ENCODE peak calls at places on chromosomes 12 and 14, in nine cellular contexts. V is endodermal cell, Z is fibroblast of lung, T is neuronal stem cell, X is adipocyte, R is Peyer's patch, Q is sigmoid colon, S is SJCRH30, Y is cardiac muscle cell. K is an unnamed sample. For H3K27me3, the result is how much of the 10 kb centered on the place peaks cover.

GRCh38 chr14:50064993-50065392 is 51.4 kb downstream of the VCPKMT start:
- DNase-seq in V (no peak), Z (peak), T (no peak), X (no peak), R (no peak), Q (no peak), S (no peak), Y (no peak), K (no peak)

GRCh38 chr14:58395815-58396626 is at the start of gene TOMM20L:
- DNase-seq in V (peak), Z (peak), T (peak), X (peak), R (peak), Q (peak), S (peak), Y (peak), K (peak)

GRCh38 chr12:57135939-57136338 is 7.7 kb downstream of the LRP1 start:
- DNase-seq in V (peak), Z (peak), T (no peak), X (peak), R (no peak), Q (peak), S (peak), Y (no peak), K (peak)

GRCh38 chr14:24339284-24340151 is at the start of gene RIPK3:
- DNase-seq in V (peak), Z (no peak), T (no peak), X (no peak), R (peak), Q (no peak), S (no peak), Y (no peak), K (peak)

GRCh38 chr14:39246618-39247017 is 12.9 kb downstream of the MIA2 start:
- DNase-seq in V (no peak), Z (no peak), T (no peak), X (no peak), R (no peak), Q (no peak), S (no peak), Y (no peak), K (no peak)

GRCh38 chr14:76781648-76782051 is 20.4 kb downstream of the VASH1 start:
- DNase-seq in V (peak), Z (no peak), T (no peak), X (no peak), R (no peak), Q (peak), S (no peak), Y (no peak), K (peak)

GRCh38 chr14:35395283-35395682 is 9.3 kb downstream of the NFKBIA start:
- DNase-seq in V (no peak), Z (no peak), T (no peak), X (no peak), R (no peak), Q (no peak), S (no peak), Y (no peak), K (no peak)

GRCh38 chr14:34713681-34714319 is 593 bp downstream of the CFL2 start:
- DNase-seq in V (no peak), Z (peak), T (peak), X (peak), R (no peak), Q (peak), S (peak), Y (peak), K (peak)

GRCh38 chr14:70555890-70556289 is 21.1 kb upstream of the ADAM20 start:
- DNase-seq in V (peak), Z (peak), T (no peak), X (no peak), R (no peak), Q (no peak), S (no peak), Y (peak), K (peak)

GRCh38 chr14:64507376-64508156 is 3.0 kb downstream of the ZBTB1 start:
- DNase-seq in V (no peak), Z (peak), T (no peak), X (peak), R (no peak), Q (no peak), S (peak), Y (no peak), K (no peak)

GRCh38 chr12:92470608-92471021 is 232.2 kb upstream of the PLEKHG7 start:
- DNase-seq in V (no peak), Z (no peak), T (no peak), X (no peak), R (no peak), Q (no peak), S (no peak), Y (no peak), K (no peak)

GRCh38 chr14:64464695-64465094 is 604 bp upstream of the AKAP5 start:
- DNase-seq in V (peak), Z (no peak), T (no peak), X (no peak), R (no peak), Q (no peak), S (no peak), Y (no peak), K (no peak)

GRCh38 chr12:112590281-112590680 is 171.5 kb downstream of the PTPN11 start:
- DNase-seq in V (peak), Z (no peak), T (no peak), X (no peak), R (no peak), Q (no peak), S (no peak), Y (no peak), K (no peak)

GRCh38 chr12:50659690-50660424 is 104.0 kb upstream of the ATF1 start:
- DNase-seq in V (no peak), Z (no peak), T (no peak), X (no peak), R (no peak), Q (no peak), S (no peak), Y (no peak), K (no peak)

GRCh38 chr12:6925543-6926279 is 2.0 kb upstream of the ATN1 start:
- DNase-seq in V (peak), Z (peak), T (peak), X (peak), R (peak), Q (peak), S (peak), Y (peak), K (peak)

GRCh38 chr12:113184098-113184899 is 979 bp downstream of the DDX54 start:
- DNase-seq in V (no peak), Z (no peak), T (no peak), X (no peak), R (no peak), Q (no peak), S (no peak), Y (no peak), K (no peak)

GRCh38 chr12:108090107-108090899 is 38.8 kb upstream of the WSCD2 start:
- DNase-seq in V (peak), Z (no peak), T (no peak), X (no peak), R (no peak), Q (no peak), S (no peak), Y (no peak), K (no peak)

GRCh38 chr12:56230449-56231183 is 765 bp downstream of the SLC39A5 start:
- DNase-seq in V (no peak), Z (no peak), T (no peak), X (no peak), R (peak), Q (no peak), S (no peak), Y (no peak), K (no peak)

GRCh38 chr12:25322918-25323773 is 72.4 kb upstream of the KRAS start:
- DNase-seq in V (no peak), Z (peak), T (no peak), X (peak), R (no peak), Q (no peak), S (no peak), Y (no peak), K (no peak)

GRCh38 chr12:69284131-69284530 is 44.8 kb downstream of the CPSF6 start:
- DNase-seq in V (peak), Z (peak), T (peak), X (peak), R (peak), Q (peak), S (peak), Y (peak), K (peak)

GRCh38 chr12:41189395-41190251 is 1.5 kb downstream of the PDZRN4 start:
- DNase-seq in V (peak), Z (no peak), T (peak), X (peak), R (peak), Q (peak), S (peak), Y (peak), K (peak)

GRCh38 chr12:25236190-25236589 is 14.5 kb downstream of the KRAS start:
- DNase-seq in V (no peak), Z (peak), T (no peak), X (peak), R (no peak), Q (no peak), S (no peak), Y (no peak), K (peak)

GRCh38 chr12:120286768-120287490 is 4.8 kb downstream of the RNU4-2 start:
- DNase-seq in V (peak), Z (no peak), T (no peak), X (peak), R (no peak), Q (no peak), S (no peak), Y (peak), K (no peak)

GRCh38 chr14:64388533-64389243 is 535 bp downstream of the MTHFD1 start:
- DNase-seq in V (no peak), Z (peak), T (no peak), X (peak), R (no peak), Q (no peak), S (peak), Y (peak), K (peak)

GRCh38 chr14:64762044-64763034 is 58.1 kb downstream of the PLEKHG3 start:
- DNase-seq in V (peak), Z (peak), T (no peak), X (peak), R (peak), Q (peak), S (peak), Y (peak), K (peak)

GRCh38 chr14:47917344-47917954 is 242.0 kb upstream of the MDGA2 start:
- DNase-seq in V (peak), Z (peak), T (peak), X (peak), R (no peak), Q (no peak), S (peak), Y (peak), K (peak)

GRCh38 chr12:73308079-73308478 is 1035.9 kb downstream of the TRHDE start:
- DNase-seq in V (no peak), Z (no peak), T (no peak), X (no peak), R (no peak), Q (no peak), S (peak), Y (no peak), K (no peak)

GRCh38 chr14:60622210-60622919 is 26.9 kb downstream of the SIX1 start:
- DNase-seq in V (no peak), Z (peak), T (no peak), X (peak), R (no peak), Q (no peak), S (no peak), Y (no peak), K (no peak)

GRCh38 chr14:71773900-71774481 is 158.2 kb upstream of the RGS6 start:
- DNase-seq in V (no peak), Z (no peak), T (no peak), X (no peak), R (no peak), Q (no peak), S (no peak), Y (no peak), K (no peak)

GRCh38 chr12:51951843-51952722 is 584 bp downstream of the ACVR1B start:
- DNase-seq in V (peak), Z (no peak), T (no peak), X (peak), R (peak), Q (peak), S (peak), Y (peak), K (peak)

GRCh38 chr12:109722753-109723109 is 9.1 kb downstream of the FAM222A start:
- DNase-seq in V (no peak), Z (no peak), T (no peak), X (no peak), R (no peak), Q (no peak), S (no peak), Y (no peak), K (no peak)

DNA sequence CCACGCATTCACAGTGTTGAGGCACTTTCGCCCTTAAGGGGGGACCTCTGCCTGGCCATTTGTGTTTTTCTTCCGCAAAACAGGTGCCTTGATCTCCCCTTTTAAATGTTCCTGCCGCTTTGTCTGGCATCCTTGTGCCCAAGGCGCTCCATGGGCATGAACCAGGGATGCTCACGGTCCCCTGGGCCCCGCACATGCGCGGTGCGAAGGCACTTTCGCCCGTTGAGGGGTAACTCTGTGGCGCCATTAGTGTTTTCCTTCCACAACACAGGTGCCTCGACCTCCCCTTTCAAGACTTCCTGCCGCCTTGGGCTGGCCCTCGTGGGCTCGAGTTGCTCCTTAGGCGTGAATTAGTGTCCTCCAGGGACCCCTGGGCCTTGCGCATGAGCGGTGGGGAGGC is 335.5 kb downstream of the ALG10 start:
- DNase-seq in V (no peak), Z (no peak), T (no peak), X (no peak), R (no peak), Q (no peak), S (no peak), Y (no peak), K (no peak)
- H3K27me3 ChIP-seq in V (under half), Z (under half), T (under half), X (under half), R (under half), Q (half or more), S (under half), Y (under half), K (under half)

GRCh38 chr12:89684131-89684530 is 24.5 kb downstream of the ATP2B1 start:
- DNase-seq in V (no peak), Z (no peak), T (no peak), X (no peak), R (no peak), Q (no peak), S (no peak), Y (no peak), K (no peak)
- H3K27me3 ChIP-seq in V (under half), Z (under half), T (under half), X (under half), R (under half), Q (under half), S (under half), Y (under half), K (under half)

GRCh38 chr12:3316776-3317480 is 174.1 kb upstream of the PRMT8 start:
- DNase-seq in V (no peak), Z (no peak), T (no peak), X (no peak), R (no peak), Q (no peak), S (no peak), Y (no peak), K (no peak)

GRCh38 chr12:3319723-3320492 is 171.1 kb upstream of the PRMT8 start:
- DNase-seq in V (peak), Z (no peak), T (no peak), X (no peak), R (no peak), Q (no peak), S (peak), Y (no peak), K (peak)

GRCh38 chr12:3317841-3318501 is 173.0 kb upstream of the PRMT8 start:
- DNase-seq in V (no peak), Z (no peak), T (no peak), X (no peak), R (no peak), Q (no peak), S (no peak), Y (no peak), K (peak)

GRCh38 chr12:3315201-3315661 is 175.8 kb upstream of the PRMT8 start:
- DNase-seq in V (no peak), Z (peak), T (no peak), X (no peak), R (no peak), Q (peak), S (peak), Y (no peak), K (peak)

DNA sequence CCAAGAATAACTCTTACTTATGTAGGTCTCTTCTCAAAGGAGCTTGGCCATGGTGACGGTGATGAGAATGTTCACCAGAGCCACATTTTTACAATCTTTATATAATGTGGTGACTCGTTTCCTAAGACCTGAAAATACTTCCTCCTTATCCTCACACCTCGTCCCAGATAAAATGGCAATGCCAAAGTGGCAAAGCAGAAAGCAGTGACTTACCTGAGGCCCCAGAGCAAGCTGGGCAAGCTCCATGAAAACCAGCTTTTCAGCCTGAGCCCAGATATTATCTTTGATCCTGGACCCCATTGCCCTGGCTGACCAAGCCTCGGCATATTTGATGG is 173.6 kb upstream of the PRMT8 start:
- DNase-seq in V (no peak), Z (no peak), T (no peak), X (no peak), R (no peak), Q (no peak), S (no peak), Y (no peak), K (no peak)
- H3K27me3 ChIP-seq in V (under half), Z (under half), T (under half), X (under half), R (under half), Q (under half), S (under half), Y (under half), K (under half)

GRCh38 chr12:39764944-39765560 is 145.4 kb upstream of the ABCD2 start:
- DNase-seq in V (no peak), Z (peak), T (peak), X (peak), R (no peak), Q (no peak), S (peak), Y (peak), K (no peak)
- H3K27me3 ChIP-seq in V (under half), Z (under half), T (under half), X (under half), R (under half), Q (under half), S (under half), Y (under half), K (under half)

GRCh38 chr12:49541911-49542505 is 3.2 kb downstream of the KCNH3 start:
- DNase-seq in V (peak), Z (no peak), T (no peak), X (no peak), R (no peak), Q (peak), S (no peak), Y (no peak), K (no peak)
- H3K27me3 ChIP-seq in V (half or more), Z (under half), T (half or more), X (half or more), R (under half), Q (half or more), S (under half), Y (half or more), K (under half)

DNA sequence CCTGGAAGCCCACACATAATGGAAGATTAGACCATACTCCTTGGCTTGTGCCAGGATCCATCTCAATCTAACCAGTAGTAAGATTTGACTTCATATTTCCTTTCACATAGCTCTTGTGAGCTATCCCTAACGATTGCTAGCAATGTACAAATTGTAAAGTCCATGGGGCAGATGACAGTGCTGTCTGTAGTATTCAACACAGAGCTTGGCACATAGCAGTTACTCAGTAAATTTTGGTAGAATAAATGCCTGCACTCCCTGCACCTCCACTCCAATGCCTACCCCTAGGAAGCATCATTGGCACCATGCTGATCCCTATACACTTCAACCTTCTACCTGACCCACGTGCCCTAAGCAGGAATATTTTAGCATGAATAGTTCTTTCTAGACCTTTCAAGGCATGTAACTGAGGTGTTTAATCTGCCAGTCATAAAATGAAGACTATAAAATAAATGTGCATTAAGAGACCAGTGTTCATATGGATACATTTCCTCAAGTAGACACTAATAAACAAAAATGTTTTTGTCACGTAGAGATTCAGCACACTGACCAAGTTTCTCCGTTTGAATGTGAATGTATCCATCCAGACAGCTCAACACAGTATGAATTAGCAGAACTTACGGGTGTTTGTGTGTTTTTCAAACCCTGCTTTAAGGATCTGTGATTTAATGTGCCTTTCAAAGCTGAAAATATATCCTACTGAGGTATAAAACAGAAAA is 98.8 kb downstream of the BMP4 start:
- DNase-seq in V (no peak), Z (no peak), T (no peak), X (no peak), R (no peak), Q (no peak), S (no peak), Y (no peak), K (no peak)
- H3K27me3 ChIP-seq in V (half or more), Z (under half), T (under half), X (under half), R (under half), Q (under half), S (under half), Y (under half), K (under half)

DNA sequence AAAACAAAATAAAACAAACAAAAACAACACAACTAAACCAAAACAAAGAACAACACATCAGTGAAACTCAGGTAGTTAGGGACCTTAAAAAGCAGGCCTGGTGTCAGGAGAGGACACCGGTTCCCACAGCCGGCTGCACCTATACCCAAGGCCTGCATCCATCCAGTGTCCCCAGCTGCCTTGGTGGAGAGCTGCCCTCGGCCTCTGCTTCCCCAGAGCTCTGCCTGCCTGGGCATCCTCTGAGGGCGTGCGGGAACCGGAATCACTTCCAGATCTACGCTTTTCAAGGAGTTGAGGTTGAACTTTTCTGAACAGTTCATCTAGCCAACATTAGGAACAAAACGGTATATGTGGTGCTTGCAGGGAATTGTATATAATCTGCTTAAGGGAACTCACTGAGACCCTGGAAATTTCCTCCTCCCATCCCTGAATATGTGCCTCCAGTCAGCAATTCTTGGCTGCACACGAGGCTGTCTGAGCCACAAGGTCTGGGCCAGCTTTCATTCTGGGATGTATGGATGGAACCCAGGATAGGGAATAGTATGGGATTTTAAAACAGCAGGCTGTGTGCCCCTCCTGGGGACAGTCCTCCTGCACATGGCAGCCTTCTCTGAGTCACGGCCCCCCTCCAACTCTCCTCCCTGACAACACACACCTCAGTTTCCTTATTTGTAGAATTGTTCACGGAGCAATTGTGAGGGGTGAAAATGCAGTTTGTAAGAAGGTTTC is 319.0 kb upstream of the RTL1 start:
- DNase-seq in V (peak), Z (no peak), T (peak), X (no peak), R (no peak), Q (peak), S (no peak), Y (no peak), K (peak)
- H3K27me3 ChIP-seq in V (under half), Z (under half), T (under half), X (under half), R (under half), Q (under half), S (under half), Y (under half), K (under half)

DNA sequence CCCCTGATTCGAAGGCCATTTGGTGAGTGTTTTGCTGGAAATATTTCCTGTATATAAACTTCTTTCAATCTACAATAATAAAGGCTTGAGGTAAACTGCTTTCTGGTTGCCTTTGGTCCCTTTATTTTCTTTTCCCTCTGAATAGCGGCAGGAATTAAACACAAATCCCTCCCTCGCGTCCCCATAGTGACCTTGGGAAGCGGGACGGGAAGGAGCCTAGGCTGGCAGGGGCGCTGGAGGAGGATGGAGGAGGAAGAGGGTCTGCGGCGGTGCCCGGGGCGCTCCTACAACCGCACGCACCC is 2.0 kb downstream of the DIO3 start:
- DNase-seq in V (no peak), Z (no peak), T (no peak), X (no peak), R (no peak), Q (no peak), S (no peak), Y (no peak), K (no peak)
- H3K27me3 ChIP-seq in V (half or more), Z (under half), T (half or more), X (half or more), R (under half), Q (half or more), S (under half), Y (half or more), K (under half)

K was measured in right cardiac atrium.